ENCODE peak calls at places on chromosomes 1 and 21, in six cellular contexts. One of them, this sample, is unnamed.

GRCh38 chr1:32782086-32782485 is 35.1 kb downstream of the YARS1 start:
- DNase-seq in breast epithelium: no peak
- DNase-seq in sigmoid colon: no peak
- DNase-seq in CD8-positive, alpha-beta T cell: no peak
- DNase-seq in heart right ventricle: no peak
- DNase-seq in osteoblast: peak; percentile 32
- DNase-seq in this sample: no peak

GRCh38 chr1:93552751-93553455 is 105.0 kb downstream of the FNBP1L start:
- DNase-seq in breast epithelium: no peak
- DNase-seq in osteoblast: peak; percentile 62
- DNase-seq in heart right ventricle: peak; percentile 31
- DNase-seq in sigmoid colon: no peak
- DNase-seq in CD8-positive, alpha-beta T cell: no peak
- DNase-seq in this sample: no peak

GRCh38 chr1:20682571-20683236 is 21.5 kb upstream of the DDOST start:
- DNase-seq in sigmoid colon: no peak
- DNase-seq in heart right ventricle: peak; percentile 47
- DNase-seq in osteoblast: peak; percentile 58
- DNase-seq in CD8-positive, alpha-beta T cell: no peak
- DNase-seq in breast epithelium: no peak
- DNase-seq in this sample: no peak

GRCh38 chr1:48817505-48818114 is 40.9 kb upstream of the BEND5 start:
- DNase-seq in sigmoid colon: peak; percentile 71
- DNase-seq in heart right ventricle: peak; percentile 46
- DNase-seq in CD8-positive, alpha-beta T cell: no peak
- DNase-seq in breast epithelium: no peak
- DNase-seq in osteoblast: peak; percentile 50
- DNase-seq in this sample: no peak

GRCh38 chr1:173506437-173506836 is 29.3 kb downstream of the PRDX6 start:
- DNase-seq in CD8-positive, alpha-beta T cell: no peak
- DNase-seq in heart right ventricle: no peak
- DNase-seq in breast epithelium: no peak
- DNase-seq in osteoblast: no peak
- DNase-seq in sigmoid colon: no peak
- DNase-seq in this sample: no peak

GRCh38 chr1:64841330-64842065 is 96.6 kb downstream of the RAVER2 start:
- DNase-seq in CD8-positive, alpha-beta T cell: no peak
- DNase-seq in sigmoid colon: no peak
- DNase-seq in breast epithelium: no peak
- DNase-seq in heart right ventricle: no peak
- DNase-seq in osteoblast: no peak
- DNase-seq in this sample: no peak

GRCh38 chr1:47563206-47563605 is 125.4 kb downstream of the FOXD2 start:
- DNase-seq in heart right ventricle: no peak
- DNase-seq in CD8-positive, alpha-beta T cell: no peak
- DNase-seq in sigmoid colon: no peak
- DNase-seq in osteoblast: no peak
- DNase-seq in breast epithelium: no peak
- DNase-seq in this sample: no peak

GRCh38 chr1:166133276-166133841 is 33.4 kb downstream of the FAM78B start:
- DNase-seq in sigmoid colon: no peak
- DNase-seq in osteoblast: no peak
- DNase-seq in breast epithelium: no peak
- DNase-seq in heart right ventricle: no peak
- DNase-seq in CD8-positive, alpha-beta T cell: no peak
- DNase-seq in this sample: no peak

GRCh38 chr1:111963985-111964738 is 25.3 kb downstream of the KCND3 start:
- DNase-seq in CD8-positive, alpha-beta T cell: no peak
- DNase-seq in heart right ventricle: peak; percentile 27
- DNase-seq in sigmoid colon: no peak
- DNase-seq in osteoblast: no peak
- DNase-seq in breast epithelium: no peak
- DNase-seq in this sample: no peak

GRCh38 chr1:233879841-233880240 is 24.6 kb upstream of the SLC35F3 start:
- DNase-seq in sigmoid colon: no peak
- DNase-seq in CD8-positive, alpha-beta T cell: no peak
- DNase-seq in breast epithelium: no peak
- DNase-seq in heart right ventricle: no peak
- DNase-seq in osteoblast: no peak
- DNase-seq in this sample: no peak

GRCh38 chr1:43548285-43549271 is 17.9 kb downstream of the PTPRF start:
- DNase-seq in heart right ventricle: no peak
- DNase-seq in CD8-positive, alpha-beta T cell: no peak
- DNase-seq in breast epithelium: no peak
- DNase-seq in sigmoid colon: no peak
- DNase-seq in osteoblast: no peak
- DNase-seq in this sample: no peak

GRCh38 chr1:150578278-150579109 is 916 bp downstream of the MCL1 start:
- DNase-seq in sigmoid colon: peak; percentile 87
- DNase-seq in CD8-positive, alpha-beta T cell: peak; percentile 49
- DNase-seq in osteoblast: peak; percentile 77
- DNase-seq in heart right ventricle: peak; percentile 46
- DNase-seq in breast epithelium: no peak
- DNase-seq in this sample: peak; percentile 51

GRCh38 chr1:193514397-193514796 is 328.0 kb upstream of the B3GALT2 start:
- DNase-seq in breast epithelium: no peak
- DNase-seq in sigmoid colon: no peak
- DNase-seq in CD8-positive, alpha-beta T cell: no peak
- DNase-seq in osteoblast: no peak
- DNase-seq in heart right ventricle: no peak
- DNase-seq in this sample: no peak

GRCh38 chr1:234927968-234928635 is 200.5 kb downstream of the TOMM20 start:
- DNase-seq in sigmoid colon: no peak
- DNase-seq in heart right ventricle: no peak
- DNase-seq in CD8-positive, alpha-beta T cell: peak; percentile 0
- DNase-seq in breast epithelium: no peak
- DNase-seq in osteoblast: peak; percentile 81
- DNase-seq in this sample: no peak

GRCh38 chr21:41396452-41397107 is 29.5 kb upstream of the MX1 start:
- DNase-seq in osteoblast: no peak
- DNase-seq in breast epithelium: peak; percentile 79
- DNase-seq in CD8-positive, alpha-beta T cell: no peak
- DNase-seq in heart right ventricle: no peak
- DNase-seq in sigmoid colon: no peak
- DNase-seq in this sample: no peak

GRCh38 chr1:228085287-228085926 is 2.9 kb downstream of the ARF1 start:
- DNase-seq in breast epithelium: no peak
- DNase-seq in sigmoid colon: no peak
- DNase-seq in CD8-positive, alpha-beta T cell: no peak
- DNase-seq in osteoblast: peak; percentile 92
- DNase-seq in heart right ventricle: no peak
- DNase-seq in this sample: no peak

DNA sequence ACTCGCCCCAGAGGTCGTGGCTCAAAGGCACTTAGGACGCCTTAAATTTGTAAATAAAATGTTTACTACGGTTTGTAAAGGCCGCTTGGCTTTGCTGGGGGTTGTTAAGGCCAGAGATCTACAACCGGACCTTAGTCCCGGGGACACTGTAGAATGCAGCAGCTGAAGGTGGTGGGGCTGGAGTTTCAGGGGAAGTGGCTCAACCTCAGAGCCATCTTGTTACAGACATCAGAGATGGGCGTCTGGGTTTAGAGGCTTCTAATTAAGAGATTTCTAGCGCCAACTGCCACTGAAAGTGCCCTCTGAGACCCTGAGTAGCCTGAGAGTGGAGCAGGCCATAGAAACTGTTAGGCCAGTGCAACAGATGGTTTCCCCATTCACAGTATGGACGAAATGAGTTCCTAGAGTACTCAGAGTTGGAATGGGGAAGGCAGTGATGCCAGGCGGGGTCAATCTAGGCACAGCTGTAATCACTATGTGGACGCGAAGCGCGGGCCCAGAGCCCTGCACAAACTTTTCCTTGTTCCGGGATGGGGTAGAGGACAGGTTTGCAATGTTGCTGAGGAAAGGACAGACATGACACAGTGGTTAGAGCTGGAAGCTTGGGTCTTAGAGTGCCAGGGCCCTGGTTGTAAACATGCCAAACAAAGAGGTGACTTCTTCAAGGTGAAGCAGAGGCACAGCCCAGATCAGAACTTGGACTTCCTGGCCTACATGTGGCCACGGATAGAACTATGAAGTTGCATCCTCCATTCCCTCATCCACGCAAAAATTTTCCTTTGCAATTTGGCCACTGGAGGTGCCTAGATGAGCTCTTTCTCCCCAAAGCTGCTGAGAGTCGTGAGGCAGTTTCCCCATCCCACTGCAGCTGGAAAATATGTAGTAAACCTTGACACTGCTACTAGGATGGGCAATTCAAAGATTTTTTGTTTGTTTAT is 6.0 kb downstream of the HLX start:
- DNase-seq in breast epithelium: no peak
- DNase-seq in osteoblast: peak; percentile 73
- DNase-seq in CD8-positive, alpha-beta T cell: no peak
- DNase-seq in sigmoid colon: no peak
- DNase-seq in heart right ventricle: no peak
- DNase-seq in this sample: no peak
- H3K4me1 ChIP-seq in breast epithelium: peaks cover 3% of the 10 kb centered on the region
- H3K4me1 ChIP-seq in osteoblast: peaks cover 13% of the 10 kb centered on the region
- H3K4me1 ChIP-seq in CD8-positive, alpha-beta T cell: peaks cover 3% of the 10 kb centered on the region
- H3K4me1 ChIP-seq in sigmoid colon: no peaks in the 10 kb centered on the region
- H3K4me1 ChIP-seq in heart right ventricle: peaks cover 14% of the 10 kb centered on the region
- H3K4me1 ChIP-seq in this sample: peaks cover 14% of the 10 kb centered on the region

GRCh38 chr1:11286735-11287410 is 13.9 kb downstream of the UBIAD1 start:
- DNase-seq in sigmoid colon: no peak
- DNase-seq in CD8-positive, alpha-beta T cell: no peak
- DNase-seq in breast epithelium: no peak
- DNase-seq in heart right ventricle: no peak
- DNase-seq in osteoblast: peak; percentile 74
- DNase-seq in this sample: no peak
- H3K27ac ChIP-seq in sigmoid colon: no peak overlapping the region
- H3K27ac ChIP-seq in CD8-positive, alpha-beta T cell: peak overlapping the region; percentile 22
- H3K27ac ChIP-seq in breast epithelium: no peak overlapping the region
- H3K27ac ChIP-seq in heart right ventricle: no peak overlapping the region
- H3K27ac ChIP-seq in osteoblast: no peak overlapping the region
- H3K27ac ChIP-seq in this sample: no peak overlapping the region

DNA sequence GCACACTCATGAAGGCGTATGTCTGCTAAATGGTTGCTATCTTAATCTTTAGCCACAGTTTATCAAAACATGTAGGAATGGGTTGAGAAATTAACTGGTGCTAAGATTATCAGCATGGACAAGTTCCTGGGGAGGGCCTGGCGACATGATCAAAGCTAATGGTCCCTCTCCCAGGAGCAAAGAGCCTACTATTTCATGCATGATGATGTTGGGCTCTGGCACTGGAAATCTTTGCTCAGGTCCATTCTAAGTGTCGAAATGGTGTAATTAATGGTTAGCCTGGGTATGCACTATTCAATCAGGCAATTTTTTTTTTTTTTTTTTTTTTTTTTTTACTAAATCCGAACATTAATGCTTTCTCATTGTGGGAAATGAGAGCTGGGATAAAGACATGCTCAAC is 91.8 kb downstream of the SLC45A1 start:
- DNase-seq in osteoblast: no peak
- DNase-seq in sigmoid colon: no peak
- DNase-seq in breast epithelium: no peak
- DNase-seq in CD8-positive, alpha-beta T cell: no peak
- DNase-seq in heart right ventricle: no peak
- DNase-seq in this sample: no peak
- H3K4me1 ChIP-seq in osteoblast: peaks cover 62% of the 10 kb centered on the region
- H3K4me1 ChIP-seq in sigmoid colon: no peaks in the 10 kb centered on the region
- H3K4me1 ChIP-seq in breast epithelium: peaks cover 40% of the 10 kb centered on the region
- H3K4me1 ChIP-seq in CD8-positive, alpha-beta T cell: peaks cover 34% of the 10 kb centered on the region
- H3K4me1 ChIP-seq in heart right ventricle: peaks cover 78% of the 10 kb centered on the region
- H3K4me1 ChIP-seq in this sample: peaks cover 88% of the 10 kb centered on the region

GRCh38 chr1:162299018-162299417 is 77.6 kb downstream of the SPATA46 start:
- DNase-seq in heart right ventricle: no peak
- DNase-seq in CD8-positive, alpha-beta T cell: no peak
- DNase-seq in sigmoid colon: no peak
- DNase-seq in breast epithelium: no peak
- DNase-seq in osteoblast: no peak
- DNase-seq in this sample: no peak
- H3K27ac ChIP-seq in heart right ventricle: no peak overlapping the region
- H3K27ac ChIP-seq in CD8-positive, alpha-beta T cell: no peak overlapping the region
- H3K27ac ChIP-seq in sigmoid colon: no peak overlapping the region
- H3K27ac ChIP-seq in breast epithelium: no peak overlapping the region
- H3K27ac ChIP-seq in osteoblast: no peak overlapping the region
- H3K27ac ChIP-seq in this sample: no peak overlapping the region

This sample was measured in CD4-positive, alpha-beta memory T cell.